ENCODE peak calls at places on chromosomes 6 and 20, in four cellular contexts. O, Z, N and B are unnamed samples. For H3K36me3, the result is how much of the 10 kb centered on the place peaks cover.

GRCh38 chr6:31007694-31008093 is 2.6 kb upstream of the MUC22 start:
- DNase-seq in O (no peak), Z (peak), N (no peak), B (peak)

GRCh38 chr6:24323632-24324337 is 34.1 kb downstream of the DCDC2 start:
- DNase-seq in O (no peak), Z (peak), N (no peak), B (no peak)

GRCh38 chr6:125524356-125524755 is 222.6 kb upstream of the HDDC2 start:
- DNase-seq in O (no peak), Z (no peak), N (no peak), B (no peak)

GRCh38 chr20:25623225-25623735 is 534 bp downstream of the NANP start:
- DNase-seq in O (peak), Z (peak), N (peak), B (no peak)

GRCh38 chr6:42047220-42047590 is 3.1 kb upstream of the TAF8 start:
- DNase-seq in O (no peak), Z (no peak), N (no peak), B (no peak)

GRCh38 chr6:35919827-35920751 is 809 bp downstream of the SRPK1 start:
- DNase-seq in O (no peak), Z (peak), N (peak), B (peak)

GRCh38 chr6:28207244-28208179 is 17.6 kb upstream of the ZSCAN9 start:
- DNase-seq in O (no peak), Z (no peak), N (no peak), B (peak)

GRCh38 chr6:39037707-39038106 is 10.9 kb upstream of the GLP1R start:
- DNase-seq in O (no peak), Z (no peak), N (no peak), B (no peak)

DNA sequence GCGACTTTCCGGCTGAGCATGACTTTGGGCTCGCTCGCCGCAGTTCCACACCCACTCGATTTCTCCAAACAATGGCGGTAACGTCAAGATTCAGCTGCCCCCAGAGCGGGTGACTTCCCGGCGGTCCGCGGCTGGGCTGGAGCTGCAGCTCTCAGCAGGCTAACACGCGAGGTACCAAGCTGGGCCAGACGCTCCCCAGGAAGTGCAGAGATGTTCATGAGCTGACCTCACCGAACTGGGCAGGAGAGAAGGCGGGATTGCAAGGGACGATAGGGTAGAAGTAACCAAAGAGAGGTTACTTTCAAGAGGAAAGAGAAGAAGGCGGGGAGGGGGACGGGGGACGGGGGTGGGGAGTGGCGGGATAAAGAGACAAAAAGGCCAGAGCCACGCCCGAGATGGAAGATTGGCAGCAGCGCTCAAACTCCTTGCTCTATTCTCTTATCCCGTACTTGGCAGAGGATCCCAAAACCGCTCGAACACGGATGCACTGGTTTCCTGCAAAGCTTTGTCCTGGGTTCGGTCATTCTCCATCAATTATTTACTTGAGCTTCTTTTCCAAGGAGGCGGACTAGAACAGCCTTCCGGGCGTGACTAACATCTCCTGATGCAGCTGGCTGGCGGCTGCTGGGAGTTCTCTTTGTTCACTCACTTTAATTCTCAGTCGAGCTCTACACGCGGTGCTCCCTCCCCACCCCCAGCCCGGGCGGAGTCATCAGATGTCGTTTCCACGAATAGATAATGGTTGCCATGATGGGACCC is at the start of gene MTCL3:
- DNase-seq in O (no peak), Z (no peak), N (peak), B (peak)
- H3K4me3 ChIP-seq in O (no peak), Z (no peak), N (no peak), B (no peak)

GRCh38 chr20:57938158-57939108 is 228.6 kb upstream of the PMEPA1 start:
- DNase-seq in O (no peak), Z (no peak), N (no peak), B (no peak)
- TF ChIP-seq CTCF in O (no peak), Z (peak), N (no peak), B (no peak)

GRCh38 chr6:20719980-20720379 is 185.7 kb downstream of the CDKAL1 start:
- DNase-seq in O (no peak), Z (no peak), N (no peak), B (no peak)

GRCh38 chr6:20722442-20722841 is 188.2 kb downstream of the CDKAL1 start:
- DNase-seq in O (no peak), Z (no peak), N (no peak), B (no peak)

GRCh38 chr6:20717743-20718142 is 183.5 kb downstream of the CDKAL1 start:
- DNase-seq in O (no peak), Z (no peak), N (no peak), B (no peak)

GRCh38 chr6:20716865-20717264 is 182.6 kb downstream of the CDKAL1 start:
- DNase-seq in O (no peak), Z (no peak), N (no peak), B (no peak)

DNA sequence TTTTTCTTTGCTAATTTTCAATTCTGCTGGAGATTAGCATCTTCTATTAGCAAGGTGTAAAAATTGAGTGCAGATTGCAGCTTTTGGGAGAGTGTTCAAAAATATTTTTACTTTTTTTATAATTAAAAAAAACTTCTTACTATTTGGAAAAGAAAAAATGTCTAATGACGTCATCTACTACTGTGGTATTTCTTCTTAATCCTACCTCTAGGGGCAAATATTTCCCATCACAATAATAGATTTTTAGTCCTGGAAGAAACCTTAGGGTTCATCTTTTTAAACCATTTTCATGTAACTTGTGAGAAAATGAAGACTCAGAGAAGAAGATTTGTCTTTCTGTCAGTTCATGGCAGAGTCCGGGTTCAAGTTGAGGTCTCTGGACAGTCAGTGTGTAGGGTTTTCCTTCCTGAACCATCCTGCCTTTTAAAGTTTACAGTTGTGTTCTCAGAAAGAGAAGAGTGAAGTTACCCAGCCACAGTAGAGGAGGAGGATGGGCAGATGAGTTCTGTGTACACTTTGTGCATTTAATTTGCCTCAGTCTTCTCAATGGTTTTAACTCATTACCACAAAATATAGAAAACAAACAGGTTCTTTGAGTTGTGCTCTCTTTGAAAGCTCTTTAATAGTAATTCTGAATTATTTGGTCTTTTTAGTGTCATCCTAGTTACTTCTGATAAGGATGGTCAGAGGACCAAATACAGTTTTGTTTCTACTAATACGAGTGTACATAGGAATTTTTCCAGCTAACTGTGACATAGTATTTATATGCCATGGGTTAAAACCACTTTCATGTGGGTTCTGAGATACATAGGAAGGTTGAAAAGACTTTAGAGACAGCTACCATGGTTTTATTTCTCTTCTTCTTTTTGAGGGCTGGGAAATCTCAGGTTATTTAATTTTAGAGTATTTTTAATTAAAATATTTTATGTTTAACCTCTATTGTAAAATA is 184.7 kb downstream of the CDKAL1 start:
- DNase-seq in O (no peak), Z (no peak), N (no peak), B (no peak)
- H3K36me3 ChIP-seq in O (under half), Z (under half), N (under half), B (under half)

DNA sequence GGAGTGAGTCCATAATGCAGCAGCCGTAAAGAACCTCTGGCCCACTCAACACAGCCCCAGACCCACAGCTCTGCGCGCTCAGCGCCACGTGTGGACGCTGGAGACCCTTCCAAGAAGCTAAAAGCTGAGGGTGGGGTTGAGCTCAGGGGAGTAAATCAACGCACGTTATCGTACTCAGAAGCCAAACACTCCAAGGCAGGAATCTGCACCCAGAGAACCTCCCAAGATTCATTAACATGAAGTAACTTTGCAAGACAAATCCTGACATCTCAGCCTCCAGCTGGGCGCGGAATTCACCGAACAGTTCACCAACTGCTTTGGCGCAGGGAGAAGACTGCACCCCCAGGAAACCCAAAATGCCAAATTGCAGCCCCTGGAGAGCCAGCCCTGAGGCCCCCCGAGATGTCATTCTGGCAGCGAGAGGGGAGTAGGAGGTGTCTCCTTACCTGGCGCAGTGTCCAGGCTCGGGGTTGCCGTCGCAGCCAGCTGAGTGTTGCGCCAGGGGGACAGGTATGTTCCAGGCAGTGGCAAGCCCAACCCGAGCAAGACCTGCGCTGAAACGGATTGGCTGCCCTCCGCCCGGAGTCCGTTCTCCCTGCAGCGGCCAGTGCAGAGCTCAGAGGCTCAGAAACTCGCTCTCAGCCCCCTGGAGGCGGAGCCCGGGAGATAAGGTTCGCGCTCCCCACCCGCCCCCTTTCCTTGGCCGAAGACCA is at the start of gene COL21A1:
- DNase-seq in O (peak), Z (peak), N (no peak), B (no peak)
- H3K4me3 ChIP-seq in O (peak), Z (peak), N (no peak), B (peak)

GRCh38 chr20:4151991-4152695 is 136.8 kb upstream of the RNF24 start:
- DNase-seq in O (no peak), Z (peak), N (no peak), B (no peak)

GRCh38 chr20:4152696-4153235 is 137.4 kb upstream of the RNF24 start:
- DNase-seq in O (no peak), Z (peak), N (no peak), B (no peak)

GRCh38 chr20:4153251-4153650 is 137.9 kb upstream of the RNF24 start:
- DNase-seq in O (no peak), Z (peak), N (no peak), B (no peak)

GRCh38 chr20:4154958-4155411 is 139.6 kb upstream of the RNF24 start:
- DNase-seq in O (no peak), Z (no peak), N (peak), B (no peak)

DNA sequence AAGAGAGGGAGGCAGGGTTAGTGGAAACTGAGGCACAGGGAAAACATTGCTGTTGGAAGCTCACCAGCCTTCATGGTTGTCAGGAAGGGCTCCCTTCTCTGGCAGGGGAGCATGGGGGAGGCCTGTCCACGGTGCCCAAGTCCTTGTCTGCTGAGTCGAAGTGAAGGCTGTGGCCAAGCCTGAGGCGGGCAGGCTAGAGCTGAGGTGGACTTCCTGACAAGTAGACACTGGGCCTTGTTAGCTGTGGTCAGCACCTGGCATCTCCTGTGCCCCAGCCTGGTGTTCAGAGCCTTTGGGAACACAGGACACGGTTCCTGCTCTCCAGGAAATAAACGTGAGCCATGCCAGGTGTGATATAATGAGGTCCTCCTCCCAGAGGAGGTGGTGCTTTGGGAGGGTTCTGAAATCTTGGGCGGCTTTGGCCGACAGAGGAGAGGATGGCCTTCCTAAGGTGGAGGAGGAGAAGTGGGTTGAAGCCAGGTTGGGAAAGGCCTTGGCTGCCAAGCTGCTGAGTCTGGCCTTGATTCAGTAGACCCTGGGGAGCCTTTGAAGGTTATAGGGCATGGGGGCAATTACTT is 138.4 kb upstream of the RNF24 start:
- DNase-seq in O (no peak), Z (no peak), N (no peak), B (no peak)
- TF ChIP-seq CTCF in O (no peak), Z (no peak), N (no peak), B (no peak)

GRCh38 chr20:31542963-31543362 is 28.7 kb downstream of the HM13 start:
- DNase-seq in O (no peak), Z (no peak), N (no peak), B (no peak)
- H3K36me3 ChIP-seq in O (half or more), Z (under half), N (under half), B (under half)

GRCh38 chr6:138428943-138429616 is 25.1 kb downstream of the HEBP2 start:
- DNase-seq in O (no peak), Z (peak), N (no peak), B (peak)

GRCh38 chr6:138422861-138423260 is 18.8 kb downstream of the HEBP2 start:
- DNase-seq in O (no peak), Z (no peak), N (no peak), B (no peak)

GRCh38 chr6:138429731-138430130 is 25.7 kb downstream of the HEBP2 start:
- DNase-seq in O (no peak), Z (no peak), N (no peak), B (no peak)

GRCh38 chr6:138424004-138424904 is 20.2 kb downstream of the HEBP2 start:
- DNase-seq in O (no peak), Z (no peak), N (no peak), B (no peak)

GRCh38 chr6:138426500-138427123 is 22.6 kb downstream of the HEBP2 start:
- DNase-seq in O (no peak), Z (no peak), N (no peak), B (no peak)
- H3K4me3 ChIP-seq in O (no peak), Z (no peak), N (no peak), B (no peak)

GRCh38 chr6:139536751-139537617 is 162.5 kb upstream of the CITED2 start:
- DNase-seq in O (no peak), Z (no peak), N (no peak), B (no peak)

GRCh38 chr6:139533573-139534471 is 159.4 kb upstream of the CITED2 start:
- DNase-seq in O (no peak), Z (no peak), N (no peak), B (peak)

GRCh38 chr6:139531716-139532115 is 157.3 kb upstream of the CITED2 start:
- DNase-seq in O (no peak), Z (no peak), N (no peak), B (no peak)

GRCh38 chr6:139533166-139533565 is 158.7 kb upstream of the CITED2 start:
- DNase-seq in O (no peak), Z (no peak), N (no peak), B (no peak)

GRCh38 chr6:139534472-139535115 is 160.1 kb upstream of the CITED2 start:
- DNase-seq in O (no peak), Z (no peak), N (no peak), B (no peak)
- TF ChIP-seq CTCF in O (no peak), Z (no peak), N (no peak), B (no peak)